ENCODE peak calls at places on chromosomes 2 and 18, in five cellular contexts. Y is stomach, Q is A549, T is neural progenitor cell, B is Caco-2. E is an unnamed sample.

GRCh38 chr2:232860593-232861241 is 9.3 kb upstream of the SNORC start:
- DNase-seq in Y (no peak), Q (no peak), T (no peak), B (no peak), E (no peak)

GRCh38 chr2:98350411-98350810 is 4.2 kb downstream of the CNGA3 start:
- DNase-seq in Y (no peak), Q (no peak), T (no peak), B (no peak), E (no peak)

GRCh38 chr2:176473177-176473576 is 203.9 kb downstream of the MTX2 start:
- DNase-seq in Y (no peak), Q (no peak), T (no peak), B (no peak), E (no peak)

GRCh38 chr2:58240595-58240937 is 559 bp downstream of the FANCL start:
- DNase-seq in Y (no peak), Q (peak; percentile 11), T (no peak), B (no peak), E (peak; percentile 21)

GRCh38 chr2:215611609-215612386 is 175.9 kb upstream of the FN1 start:
- DNase-seq in Y (no peak), Q (no peak), T (no peak), B (no peak), E (no peak)

GRCh38 chr2:48332286-48332685 is 197.7 kb upstream of the STON1 start:
- DNase-seq in Y (no peak), Q (no peak), T (no peak), B (no peak), E (no peak)

GRCh38 chr18:7618821-7619410 is 51.8 kb downstream of the PTPRM start:
- DNase-seq in Y (no peak), Q (no peak), T (peak; percentile 84), B (no peak), E (no peak)

GRCh38 chr2:186459009-186459408 is 27.1 kb upstream of the ZC3H15 start:
- DNase-seq in Y (no peak), Q (no peak), T (peak; percentile 17), B (no peak), E (peak; percentile 15)

DNA sequence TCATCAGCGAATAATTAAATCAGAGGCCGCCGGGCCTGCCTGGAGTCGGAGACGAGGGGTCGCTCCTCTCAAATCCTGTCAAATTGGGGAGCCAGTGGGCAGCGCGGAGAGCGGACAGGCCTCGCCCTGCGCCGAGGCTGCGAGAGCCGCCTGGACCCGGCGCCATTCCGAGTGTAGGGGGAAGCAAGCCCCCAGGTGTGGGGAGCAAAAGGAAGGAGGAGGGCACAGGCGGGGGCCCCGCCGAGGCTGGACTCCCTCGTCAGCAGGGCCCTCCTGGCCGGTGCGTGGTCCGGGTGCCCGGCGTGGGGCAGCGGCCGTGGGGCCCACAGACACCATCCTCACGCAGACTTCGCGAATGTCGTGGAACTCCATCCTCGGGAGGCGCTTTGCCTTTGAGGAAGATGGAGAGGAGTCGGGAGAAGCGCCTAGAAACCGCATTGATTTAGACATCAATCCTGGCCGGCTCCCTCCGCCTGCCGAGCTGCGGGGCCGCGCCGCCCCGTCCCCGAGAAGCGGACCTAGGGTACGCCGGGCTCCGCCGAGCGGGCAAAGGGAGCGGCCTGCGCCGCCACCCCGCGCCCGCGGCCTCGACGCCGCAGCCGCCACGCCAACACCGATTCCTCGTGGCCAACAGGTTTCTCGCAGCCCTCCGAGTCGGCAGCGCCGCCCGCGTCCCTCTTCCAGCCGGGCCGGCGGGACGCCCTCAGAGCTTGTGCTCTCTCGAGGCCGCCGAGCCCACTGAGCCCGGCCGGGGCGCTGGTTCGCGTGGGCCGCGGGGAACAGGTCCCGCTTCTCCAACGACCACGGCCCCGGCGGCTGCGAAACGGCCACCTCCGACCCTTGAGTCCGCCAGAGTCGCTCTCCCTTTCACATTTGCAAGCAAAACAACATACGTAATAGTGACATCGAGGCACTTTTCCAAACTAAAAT is 6.7 kb upstream of the ONECUT2 start:
- DNase-seq in Y (no peak), Q (no peak), T (peak; percentile 68), B (no peak), E (no peak)
- H3K4me3 ChIP-seq in Y (peak overlapping the region; percentile 41), Q (no peak overlapping the region), T (peak overlapping the region; percentile 43), B (no peak overlapping the region), E (no peak overlapping the region)

GRCh38 chr2:30235008-30235655 is 3.8 kb downstream of the LBH start:
- DNase-seq in Y (peak; percentile 24), Q (no peak), T (no peak), B (no peak), E (no peak)
- H3K4me3 ChIP-seq in Y (peak overlapping the region; percentile 70), Q (peak overlapping the region; percentile 97), T (no peak overlapping the region), B (no peak overlapping the region), E (no peak overlapping the region)

GRCh38 chr2:160467086-160467485 is 26.5 kb downstream of the RBMS1 start:
- DNase-seq in Y (no peak), Q (no peak), T (no peak), B (no peak), E (no peak)
- H3K4me3 ChIP-seq in Y (no peak overlapping the region), Q (no peak overlapping the region), T (no peak overlapping the region), B (no peak overlapping the region), E (no peak overlapping the region)

GRCh38 chr2:200406379-200406778 is 99.9 kb downstream of the SPATS2L start:
- DNase-seq in Y (no peak), Q (no peak), T (no peak), B (no peak), E (no peak)
- H3K4me3 ChIP-seq in Y (no peak overlapping the region), Q (peak overlapping the region; percentile 13), T (no peak overlapping the region), B (no peak overlapping the region), E (no peak overlapping the region)

GRCh38 chr18:43663159-43663558 is 385.9 kb upstream of the SYT4 start:
- DNase-seq in Y (no peak), Q (no peak), T (no peak), B (no peak), E (no peak)

GRCh38 chr18:43665239-43665788 is 388.0 kb upstream of the SYT4 start:
- DNase-seq in Y (no peak), Q (no peak), T (no peak), B (no peak), E (no peak)

GRCh38 chr18:43661570-43661969 is 384.3 kb upstream of the SYT4 start:
- DNase-seq in Y (no peak), Q (no peak), T (peak; percentile 53), B (peak; percentile 25), E (no peak)

GRCh38 chr18:43664487-43665008 is 387.3 kb upstream of the SYT4 start:
- DNase-seq in Y (no peak), Q (no peak), T (no peak), B (no peak), E (no peak)

DNA sequence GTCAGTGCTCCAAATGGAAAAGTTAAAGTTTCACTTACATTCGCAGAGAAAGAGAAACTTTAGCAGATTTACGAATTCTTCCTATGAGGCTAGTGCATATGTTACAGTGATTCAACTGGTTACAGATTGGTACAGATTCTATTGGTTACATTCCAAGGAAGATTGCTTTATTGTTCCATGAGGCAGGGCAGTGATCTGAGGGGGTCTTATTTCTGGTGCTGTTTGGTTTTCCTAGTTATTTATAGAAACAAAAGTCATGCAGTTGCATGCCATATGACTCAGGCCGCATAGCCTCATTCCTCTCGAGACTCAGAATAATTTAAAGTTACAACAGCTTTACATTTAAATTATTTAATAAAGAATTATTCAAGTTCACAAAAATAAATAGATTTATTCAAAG is 385.4 kb upstream of the SYT4 start:
- DNase-seq in Y (no peak), Q (no peak), T (no peak), B (no peak), E (no peak)
- H3K4me3 ChIP-seq in Y (no peak overlapping the region), Q (no peak overlapping the region), T (no peak overlapping the region), B (no peak overlapping the region), E (no peak overlapping the region)

GRCh38 chr18:62607708-62608428 is 85.0 kb downstream of the ZCCHC2 start:
- DNase-seq in Y (no peak), Q (no peak), T (no peak), B (no peak), E (no peak)

GRCh38 chr18:62611395-62612241 is 88.8 kb downstream of the ZCCHC2 start:
- DNase-seq in Y (no peak), Q (no peak), T (peak; percentile 51), B (no peak), E (no peak)

GRCh38 chr18:62612721-62613120 is 89.9 kb downstream of the ZCCHC2 start:
- DNase-seq in Y (no peak), Q (no peak), T (no peak), B (no peak), E (no peak)

GRCh38 chr18:62612246-62612645 is 89.4 kb downstream of the ZCCHC2 start:
- DNase-seq in Y (no peak), Q (no peak), T (no peak), B (no peak), E (no peak)

GRCh38 chr18:62610509-62611394 is 87.9 kb downstream of the ZCCHC2 start:
- DNase-seq in Y (no peak), Q (no peak), T (peak; percentile 80), B (no peak), E (no peak)
- H3K4me3 ChIP-seq in Y (peak overlapping the region; percentile 28), Q (no peak overlapping the region), T (peak overlapping the region; percentile 21), B (no peak overlapping the region), E (no peak overlapping the region)

GRCh38 chr2:189178007-189178406 is 1.6 kb downstream of the COL5A2 start:
- DNase-seq in Y (no peak), Q (peak; percentile 13), T (no peak), B (no peak), E (no peak)
- H3K4me3 ChIP-seq in Y (peak overlapping the region; percentile 51), Q (peak overlapping the region; percentile 66), T (peak overlapping the region; percentile 52), B (peak overlapping the region; percentile 66), E (no peak overlapping the region)

GRCh38 chr2:165293439-165294420 is 54.5 kb downstream of the SCN2A start:
- DNase-seq in Y (no peak), Q (peak; percentile 30), T (peak; percentile 94), B (peak; percentile 60), E (peak; percentile 79)
- H3K4me3 ChIP-seq in Y (no peak overlapping the region), Q (no peak overlapping the region), T (peak overlapping the region; percentile 21), B (no peak overlapping the region), E (no peak overlapping the region)

GRCh38 chr2:8486141-8486540 is 195.7 kb upstream of the ID2 start:
- DNase-seq in Y (no peak), Q (no peak), T (no peak), B (no peak), E (no peak)
- H3K4me3 ChIP-seq in Y (no peak overlapping the region), Q (no peak overlapping the region), T (no peak overlapping the region), B (no peak overlapping the region), E (no peak overlapping the region)

DNA sequence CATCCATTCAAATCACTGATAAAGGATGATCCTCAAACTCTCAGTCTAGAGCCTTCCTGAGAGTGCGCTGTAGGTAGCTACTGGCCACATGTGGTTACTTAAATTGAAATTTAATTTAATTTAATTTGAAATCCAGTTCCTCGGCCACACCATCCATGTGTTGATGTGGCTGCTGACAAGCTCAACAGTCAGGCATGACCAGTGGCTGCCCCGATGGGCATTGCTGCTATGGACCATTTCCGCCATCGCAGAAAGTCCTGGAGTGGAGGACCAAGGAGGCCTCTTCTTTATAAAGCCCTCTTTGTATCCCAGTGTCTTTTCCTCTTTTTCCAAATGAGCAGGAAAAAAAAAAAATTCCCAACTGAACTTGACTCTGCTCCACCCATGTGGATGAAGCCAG is 100.6 kb downstream of the HDAC4 start:
- DNase-seq in Y (no peak), Q (no peak), T (no peak), B (no peak), E (no peak)
- H3K4me3 ChIP-seq in Y (no peak overlapping the region), Q (no peak overlapping the region), T (no peak overlapping the region), B (no peak overlapping the region), E (no peak overlapping the region)